ENCODE peak calls at places on chromosomes 13 and 19, in six cellular contexts. H is astrocyte; C is SK-N-SH; J is upper lobe of left lung; F is CD4-positive, alpha-beta T cell; V is CD8-positive, alpha-beta memory T cell. U is an unnamed sample. For H3K9me3, the result is how much of the 10 kb centered on the place peaks cover.

GRCh38 chr13:62302341-62302740 is 886.7 kb upstream of the PCDH20 start:
- DNase-seq in F (no peak), H (no peak), J (no peak), V (no peak), C (no peak), U (no peak)

GRCh38 chr19:27765912-27766725 is 1446.8 kb downstream of the UQCRFS1 start:
- DNase-seq in V (no peak), C (no peak), H (no peak), F (no peak), J (no peak), U (no peak)

GRCh38 chr19:5075603-5076002 is 106.7 kb downstream of the KDM4B start:
- DNase-seq in V (peak), F (no peak), J (no peak), C (no peak), H (no peak), U (no peak)

GRCh38 chr13:34867590-34867989 is 74.5 kb upstream of the NBEA start:
- DNase-seq in J (no peak), H (peak), V (no peak), F (no peak), C (no peak), U (no peak)

GRCh38 chr19:45640849-45641273 is 1.7 kb upstream of the EML2 start:
- DNase-seq in J (peak), C (no peak), H (no peak), V (peak), F (peak), U (no peak)

GRCh38 chr13:20716951-20717350 is 13.5 kb downstream of the IL17D start:
- DNase-seq in C (no peak), J (no peak), V (no peak), H (no peak), F (no peak), U (no peak)

GRCh38 chr19:53988981-53989380 is 2.5 kb upstream of the CACNG6 start:
- DNase-seq in J (no peak), C (no peak), H (no peak), F (no peak), V (no peak), U (no peak)

GRCh38 chr19:4542896-4543351 is 3.1 kb upstream of the LRG1 start:
- DNase-seq in J (no peak), F (no peak), V (no peak), H (no peak), C (no peak), U (no peak)

GRCh38 chr19:40177286-40178070 is 13.7 kb upstream of the MAP3K10 start:
- DNase-seq in H (no peak), C (no peak), F (no peak), J (no peak), V (no peak), U (no peak)

GRCh38 chr13:41588899-41589298 is 131.5 kb downstream of the RGCC start:
- DNase-seq in V (no peak), J (no peak), H (peak), C (no peak), F (no peak), U (no peak)

GRCh38 chr19:41206926-41207750 is 11.9 kb upstream of the AXL start:
- DNase-seq in F (no peak), H (no peak), C (no peak), V (no peak), J (no peak), U (no peak)

GRCh38 chr19:7743425-7743841 is 3.9 kb downstream of the CD209 start:
- DNase-seq in V (no peak), J (no peak), C (no peak), H (no peak), F (no peak), U (no peak)

GRCh38 chr13:46964789-46965527 is 68.1 kb upstream of the HTR2A start:
- DNase-seq in C (no peak), J (no peak), V (no peak), H (peak), F (no peak), U (no peak)

GRCh38 chr19:41697198-41697855 is 9.3 kb upstream of the CEACAM7 start:
- DNase-seq in V (no peak), J (no peak), H (no peak), C (no peak), F (no peak), U (no peak)

GRCh38 chr19:21147540-21147939 is 5.7 kb downstream of the ZNF431 start:
- DNase-seq in H (no peak), V (no peak), C (no peak), F (no peak), J (no peak), U (no peak)

GRCh38 chr19:55546822-55547614 is 1.7 kb upstream of the SBK3 start:
- DNase-seq in H (peak), V (no peak), C (no peak), J (peak), F (no peak), U (no peak)

GRCh38 chr19:57687363-57688010 is 5.7 kb downstream of the ZNF551 start:
- DNase-seq in F (no peak), J (no peak), C (no peak), H (no peak), V (no peak), U (no peak)

GRCh38 chr19:57686727-57687126 is 5.0 kb downstream of the ZNF551 start:
- DNase-seq in H (no peak), C (no peak), F (no peak), J (no peak), V (no peak), U (no peak)

GRCh38 chr19:57688011-57688763 is 6.4 kb downstream of the ZNF551 start:
- DNase-seq in V (no peak), C (no peak), F (no peak), H (no peak), J (no peak), U (no peak)

DNA sequence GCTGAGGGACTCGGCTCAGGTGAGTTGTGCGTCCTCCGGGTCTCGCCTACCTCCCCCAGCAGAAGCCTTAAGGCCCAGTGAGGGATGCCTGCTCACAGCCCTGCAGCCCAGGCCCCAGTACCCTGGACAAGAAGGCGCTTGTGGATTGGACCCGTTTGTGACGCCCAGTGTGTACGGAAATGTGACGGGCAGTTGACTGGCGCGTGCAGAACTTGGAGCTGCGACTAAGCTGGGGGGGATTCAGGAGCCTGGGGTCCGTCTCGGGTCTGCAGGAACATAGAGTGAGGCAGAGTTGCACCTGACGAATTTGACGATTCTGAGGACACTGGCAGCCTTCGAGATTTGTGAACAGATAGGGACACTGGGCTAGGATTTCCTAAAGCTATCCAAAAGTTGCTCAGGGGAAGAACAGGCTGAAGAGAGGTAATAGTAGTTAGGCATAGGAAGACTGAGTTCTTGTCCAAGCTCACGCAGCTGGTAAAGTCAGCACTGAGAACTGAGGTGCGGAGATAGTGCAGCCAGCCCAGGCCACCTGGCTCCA is 519 bp downstream of the ZNF551 start:
- DNase-seq in F (no peak), J (no peak), C (no peak), H (no peak), V (no peak), U (no peak)
- H3K9me3 ChIP-seq in F (under half), J (half or more), C (under half), H (under half), V (half or more), U (under half)

DNA sequence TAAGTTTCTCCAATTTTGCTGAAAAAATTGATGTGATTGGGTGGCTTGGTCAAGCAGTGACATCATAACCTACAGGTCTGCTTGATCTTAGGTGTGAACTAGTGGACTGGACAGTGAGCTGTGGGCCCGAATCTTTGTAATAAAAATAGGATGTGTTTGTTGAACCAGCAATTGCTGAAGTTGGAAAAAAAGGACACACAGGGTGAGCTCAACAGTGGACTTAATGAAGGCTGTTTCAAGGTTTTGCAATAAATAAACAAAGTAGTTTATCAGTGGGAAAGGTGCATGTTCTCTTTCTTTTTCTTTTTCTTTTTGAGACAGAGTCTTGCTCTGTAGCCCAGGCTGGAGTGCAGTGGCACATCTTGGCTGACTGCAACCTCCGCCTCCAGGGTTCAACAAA is 30.3 kb upstream of the ZNF726 start:
- DNase-seq in F (no peak), H (no peak), C (no peak), V (no peak), J (no peak), U (no peak)
- H3K9me3 ChIP-seq in F (under half), H (under half), C (under half), V (under half), J (under half), U (under half)

GRCh38 chr19:51965583-51965982 is 21.1 kb downstream of the ZNF350 start:
- DNase-seq in C (no peak), H (no peak), V (no peak), F (no peak), J (no peak), U (no peak)

GRCh38 chr19:51971624-51972023 is 15.0 kb downstream of the ZNF350 start:
- DNase-seq in V (no peak), J (no peak), H (peak), C (no peak), F (no peak), U (no peak)

GRCh38 chr19:51970718-51971117 is 15.9 kb downstream of the ZNF350 start:
- DNase-seq in J (no peak), C (no peak), V (no peak), H (no peak), F (no peak), U (no peak)
- H3K9me3 ChIP-seq in J (half or more), C (under half), V (half or more), H (under half), F (half or more), U (half or more)

GRCh38 chr13:101465877-101466276 is 13.4 kb downstream of the ITGBL1 start:
- DNase-seq in F (no peak), V (no peak), J (no peak), H (peak), C (no peak), U (no peak)
- H3K9me3 ChIP-seq in F (under half), V (under half), J (under half), H (under half), C (under half), U (under half)

GRCh38 chr19:38723606-38724379 is 20.5 kb downstream of the CAPN12 start:
- DNase-seq in V (no peak), H (no peak), F (no peak), C (no peak), J (no peak), U (no peak)
- H3K9me3 ChIP-seq in V (under half), H (under half), F (under half), C (under half), J (under half), U (under half)

GRCh38 chr13:94997126-94997525 is 284.8 kb upstream of the SOX21 start:
- DNase-seq in H (no peak), V (no peak), F (no peak), C (no peak), J (no peak), U (no peak)

GRCh38 chr13:94994506-94994905 is 282.2 kb upstream of the SOX21 start:
- DNase-seq in V (no peak), F (no peak), C (no peak), J (no peak), H (no peak), U (no peak)

GRCh38 chr13:94993608-94994007 is 281.3 kb upstream of the SOX21 start:
- DNase-seq in V (no peak), C (no peak), J (no peak), F (no peak), H (peak), U (no peak)

GRCh38 chr13:94999871-95000270 is 287.5 kb upstream of the SOX21 start:
- DNase-seq in C (no peak), F (no peak), V (no peak), J (no peak), H (peak), U (no peak)

GRCh38 chr13:94996445-94996844 is 284.1 kb upstream of the SOX21 start:
- DNase-seq in H (no peak), F (no peak), V (no peak), J (no peak), C (no peak), U (no peak)
- H3K9me3 ChIP-seq in H (under half), F (under half), V (under half), J (under half), C (under half), U (under half)

GRCh38 chr19:32130241-32130753 is 215.1 kb upstream of the ZNF507 start:
- DNase-seq in F (no peak), J (no peak), C (no peak), V (no peak), H (no peak), U (no peak)
- H3K9me3 ChIP-seq in F (under half), J (under half), C (under half), V (under half), H (under half), U (under half)